ENCODE peak calls at places on chromosomes 3 and 15, in seven cellular contexts. One of them, this sample, is unnamed.
A peak's percentile ranks its signal among the peaks of the same experiment; 100 is the strongest.

GRCh38 chr15:67063689-67064606 is 1.5 kb upstream of the SMAD3 start:
- DNase-seq in fibroblast of lung: peak; percentile 69
- DNase-seq in neural progenitor cell: peak; percentile 79
- DNase-seq in astrocyte: peak; percentile 61
- DNase-seq in Karpas-422: peak; percentile 69
- DNase-seq in H9: peak; percentile 84
- DNase-seq in mesenchymal stem cell: peak; percentile 80
- DNase-seq in this sample: no peak

GRCh38 chr3:158776531-158776930 is 25.3 kb upstream of the MFSD1 start:
- DNase-seq in fibroblast of lung: no peak
- DNase-seq in neural progenitor cell: no peak
- DNase-seq in astrocyte: no peak
- DNase-seq in Karpas-422: no peak
- DNase-seq in H9: no peak
- DNase-seq in mesenchymal stem cell: no peak
- DNase-seq in this sample: no peak

GRCh38 chr3:20225769-20226168 is 39.8 kb upstream of the SGO1 start:
- DNase-seq in fibroblast of lung: peak; percentile 22
- DNase-seq in neural progenitor cell: peak; percentile 75
- DNase-seq in astrocyte: peak; percentile 6
- DNase-seq in Karpas-422: peak; percentile 80
- DNase-seq in H9: no peak
- DNase-seq in mesenchymal stem cell: peak; percentile 8
- DNase-seq in this sample: no peak

GRCh38 chr3:143190101-143190500 is 70.5 kb downstream of the CHST2 start:
- DNase-seq in fibroblast of lung: no peak
- DNase-seq in neural progenitor cell: no peak
- DNase-seq in astrocyte: no peak
- DNase-seq in Karpas-422: no peak
- DNase-seq in H9: no peak
- DNase-seq in mesenchymal stem cell: no peak
- DNase-seq in this sample: no peak

GRCh38 chr15:99507016-99507731 is 58.6 kb upstream of the MEF2A start:
- DNase-seq in fibroblast of lung: peak; percentile 83
- DNase-seq in neural progenitor cell: no peak
- DNase-seq in astrocyte: peak; percentile 78
- DNase-seq in Karpas-422: peak; percentile 83
- DNase-seq in H9: no peak
- DNase-seq in mesenchymal stem cell: no peak
- DNase-seq in this sample: no peak

GRCh38 chr3:12423918-12424634 is 60.2 kb upstream of the TSEN2 start:
- DNase-seq in fibroblast of lung: peak; percentile 78
- DNase-seq in neural progenitor cell: no peak
- DNase-seq in astrocyte: peak; percentile 66
- DNase-seq in Karpas-422: no peak
- DNase-seq in H9: no peak
- DNase-seq in mesenchymal stem cell: peak; percentile 34
- DNase-seq in this sample: no peak

GRCh38 chr15:33009026-33009425 is 185.5 kb downstream of the FMN1 start:
- DNase-seq in fibroblast of lung: no peak
- DNase-seq in neural progenitor cell: no peak
- DNase-seq in astrocyte: no peak
- DNase-seq in Karpas-422: no peak
- DNase-seq in H9: no peak
- DNase-seq in mesenchymal stem cell: no peak
- DNase-seq in this sample: no peak

GRCh38 chr3:5277612-5278236 is 90.2 kb downstream of the EDEM1 start:
- DNase-seq in fibroblast of lung: no peak
- DNase-seq in neural progenitor cell: no peak
- DNase-seq in astrocyte: no peak
- DNase-seq in Karpas-422: no peak
- DNase-seq in H9: no peak
- DNase-seq in mesenchymal stem cell: no peak
- DNase-seq in this sample: no peak

GRCh38 chr3:195395208-195395816 is 47.5 kb downstream of the ACAP2 start:
- DNase-seq in fibroblast of lung: no peak
- DNase-seq in neural progenitor cell: no peak
- DNase-seq in astrocyte: no peak
- DNase-seq in Karpas-422: peak; percentile 68
- DNase-seq in H9: no peak
- DNase-seq in mesenchymal stem cell: no peak
- DNase-seq in this sample: no peak

GRCh38 chr3:9347086-9347485 is 15.8 kb upstream of the THUMPD3 start:
- DNase-seq in fibroblast of lung: peak; percentile 80
- DNase-seq in neural progenitor cell: no peak
- DNase-seq in astrocyte: peak; percentile 70
- DNase-seq in Karpas-422: no peak
- DNase-seq in H9: no peak
- DNase-seq in mesenchymal stem cell: no peak
- DNase-seq in this sample: no peak

GRCh38 chr3:193148678-193149473 is 92.1 kb upstream of the PLAAT1 start:
- DNase-seq in fibroblast of lung: no peak
- DNase-seq in neural progenitor cell: no peak
- DNase-seq in astrocyte: peak; percentile 2
- DNase-seq in Karpas-422: no peak
- DNase-seq in H9: no peak
- DNase-seq in mesenchymal stem cell: no peak
- DNase-seq in this sample: no peak

GRCh38 chr15:26665950-26666921 is 106.6 kb downstream of the GABRB3 start:
- DNase-seq in fibroblast of lung: no peak
- DNase-seq in neural progenitor cell: peak; percentile 51
- DNase-seq in astrocyte: no peak
- DNase-seq in Karpas-422: no peak
- DNase-seq in H9: peak; percentile 79
- DNase-seq in mesenchymal stem cell: no peak
- DNase-seq in this sample: no peak

GRCh38 chr15:75181780-75182179 is 19.9 kb upstream of the C15orf39 start:
- DNase-seq in fibroblast of lung: no peak
- DNase-seq in neural progenitor cell: no peak
- DNase-seq in astrocyte: no peak
- DNase-seq in Karpas-422: no peak
- DNase-seq in H9: no peak
- DNase-seq in mesenchymal stem cell: no peak
- DNase-seq in this sample: no peak

GRCh38 chr3:192655040-192655439 is 72.3 kb downstream of the FGF12 start:
- DNase-seq in fibroblast of lung: no peak
- DNase-seq in neural progenitor cell: no peak
- DNase-seq in astrocyte: no peak
- DNase-seq in Karpas-422: no peak
- DNase-seq in H9: no peak
- DNase-seq in mesenchymal stem cell: no peak
- DNase-seq in this sample: no peak

GRCh38 chr15:90482124-90483011 is 47.4 kb upstream of the CRTC3 start:
- DNase-seq in fibroblast of lung: peak; percentile 48
- DNase-seq in neural progenitor cell: peak; percentile 59
- DNase-seq in astrocyte: peak; percentile 47
- DNase-seq in Karpas-422: peak; percentile 69
- DNase-seq in H9: peak; percentile 41
- DNase-seq in mesenchymal stem cell: peak; percentile 64
- DNase-seq in this sample: no peak

GRCh38 chr15:31471731-31472430 is 145.2 kb downstream of the KLF13 start:
- DNase-seq in fibroblast of lung: peak; percentile 97
- DNase-seq in neural progenitor cell: no peak
- DNase-seq in astrocyte: peak; percentile 97
- DNase-seq in Karpas-422: no peak
- DNase-seq in H9: peak; percentile 5
- DNase-seq in mesenchymal stem cell: peak; percentile 84
- DNase-seq in this sample: no peak

GRCh38 chr3:126187920-126188319 is 7.5 kb upstream of the ALDH1L1 start:
- DNase-seq in fibroblast of lung: no peak
- DNase-seq in neural progenitor cell: no peak
- DNase-seq in astrocyte: no peak
- DNase-seq in Karpas-422: no peak
- DNase-seq in H9: no peak
- DNase-seq in mesenchymal stem cell: no peak
- DNase-seq in this sample: no peak

GRCh38 chr15:71237456-71238188 is 122.4 kb downstream of the THSD4 start:
- DNase-seq in fibroblast of lung: peak; percentile 95
- DNase-seq in neural progenitor cell: no peak
- DNase-seq in astrocyte: peak; percentile 95
- DNase-seq in Karpas-422: no peak
- DNase-seq in H9: no peak
- DNase-seq in mesenchymal stem cell: peak; percentile 93
- DNase-seq in this sample: peak; percentile 86

GRCh38 chr3:14483286-14483685 is 56.9 kb downstream of the GRIP2 start:
- DNase-seq in fibroblast of lung: no peak
- DNase-seq in neural progenitor cell: no peak
- DNase-seq in astrocyte: no peak
- DNase-seq in Karpas-422: no peak
- DNase-seq in H9: no peak
- DNase-seq in mesenchymal stem cell: no peak
- DNase-seq in this sample: no peak

GRCh38 chr15:101121511-101122090 is 130.2 kb downstream of the CHSY1 start:
- DNase-seq in fibroblast of lung: peak; percentile 65
- DNase-seq in neural progenitor cell: peak; percentile 61
- DNase-seq in astrocyte: peak; percentile 53
- DNase-seq in Karpas-422: peak; percentile 52
- DNase-seq in H9: peak; percentile 74
- DNase-seq in mesenchymal stem cell: peak; percentile 77
- DNase-seq in this sample: no peak
- H3K9ac ChIP-seq in fibroblast of lung: peak overlapping the region; percentile 73
- H3K9ac ChIP-seq in neural progenitor cell: no peak overlapping the region
- H3K9ac ChIP-seq in astrocyte: peak overlapping the region; percentile 79
- H3K9ac ChIP-seq in Karpas-422: peak overlapping the region; percentile 15
- H3K9ac ChIP-seq in H9: no peak overlapping the region
- H3K9ac ChIP-seq in mesenchymal stem cell: peak overlapping the region; percentile 86
- H3K9ac ChIP-seq in this sample: peak overlapping the region; percentile 41

GRCh38 chr3:109784852-109785631 is 447.7 kb upstream of the DPPA4 start:
- DNase-seq in fibroblast of lung: no peak
- DNase-seq in neural progenitor cell: no peak
- DNase-seq in astrocyte: no peak
- DNase-seq in Karpas-422: no peak
- DNase-seq in H9: no peak
- DNase-seq in mesenchymal stem cell: no peak
- DNase-seq in this sample: no peak
- H3K9ac ChIP-seq in fibroblast of lung: no peak overlapping the region
- H3K9ac ChIP-seq in neural progenitor cell: no peak overlapping the region
- H3K9ac ChIP-seq in astrocyte: no peak overlapping the region
- H3K9ac ChIP-seq in Karpas-422: no peak overlapping the region
- H3K9ac ChIP-seq in H9: no peak overlapping the region
- H3K9ac ChIP-seq in mesenchymal stem cell: no peak overlapping the region
- H3K9ac ChIP-seq in this sample: no peak overlapping the region

GRCh38 chr15:42157381-42157780 is 945 bp upstream of the PLA2G4F start:
- DNase-seq in fibroblast of lung: no peak
- DNase-seq in neural progenitor cell: no peak
- DNase-seq in astrocyte: no peak
- DNase-seq in Karpas-422: no peak
- DNase-seq in H9: no peak
- DNase-seq in mesenchymal stem cell: no peak
- DNase-seq in this sample: no peak

GRCh38 chr15:42157981-42158765 is 1.7 kb upstream of the PLA2G4F start:
- DNase-seq in fibroblast of lung: peak; percentile 84
- DNase-seq in neural progenitor cell: no peak
- DNase-seq in astrocyte: peak; percentile 80
- DNase-seq in Karpas-422: no peak
- DNase-seq in H9: no peak
- DNase-seq in mesenchymal stem cell: peak; percentile 74
- DNase-seq in this sample: no peak

GRCh38 chr15:42154576-42155355 is 1.7 kb downstream of the PLA2G4F start:
- DNase-seq in fibroblast of lung: no peak
- DNase-seq in neural progenitor cell: no peak
- DNase-seq in astrocyte: no peak
- DNase-seq in Karpas-422: no peak
- DNase-seq in H9: no peak
- DNase-seq in mesenchymal stem cell: no peak
- DNase-seq in this sample: no peak

GRCh38 chr15:42155546-42156265 is 730 bp downstream of the PLA2G4F start:
- DNase-seq in fibroblast of lung: no peak
- DNase-seq in neural progenitor cell: no peak
- DNase-seq in astrocyte: no peak
- DNase-seq in Karpas-422: no peak
- DNase-seq in H9: no peak
- DNase-seq in mesenchymal stem cell: no peak
- DNase-seq in this sample: no peak

GRCh38 chr15:42156266-42156922 is at the start of gene PLA2G4F:
- DNase-seq in fibroblast of lung: no peak
- DNase-seq in neural progenitor cell: no peak
- DNase-seq in astrocyte: no peak
- DNase-seq in Karpas-422: peak; percentile 48
- DNase-seq in H9: peak; percentile 54
- DNase-seq in mesenchymal stem cell: no peak
- DNase-seq in this sample: no peak
- H3K9ac ChIP-seq in fibroblast of lung: no peak within 1 kb of the TSS
- H3K9ac ChIP-seq in neural progenitor cell: no peak within 1 kb of the TSS
- H3K9ac ChIP-seq in astrocyte: no peak within 1 kb of the TSS
- H3K9ac ChIP-seq in Karpas-422: no peak within 1 kb of the TSS
- H3K9ac ChIP-seq in H9: no peak within 1 kb of the TSS
- H3K9ac ChIP-seq in mesenchymal stem cell: no peak within 1 kb of the TSS
- H3K9ac ChIP-seq in this sample: peak within 1 kb of the TSS; percentile 53

GRCh38 chr3:186883686-186884058 is 41.2 kb downstream of the ADIPOQ start:
- DNase-seq in fibroblast of lung: no peak
- DNase-seq in neural progenitor cell: no peak
- DNase-seq in astrocyte: no peak
- DNase-seq in Karpas-422: peak; percentile 11
- DNase-seq in H9: no peak
- DNase-seq in mesenchymal stem cell: peak; percentile 14
- DNase-seq in this sample: no peak

GRCh38 chr3:186882881-186883685 is 40.6 kb downstream of the ADIPOQ start:
- DNase-seq in fibroblast of lung: peak; percentile 86
- DNase-seq in neural progenitor cell: no peak
- DNase-seq in astrocyte: peak; percentile 80
- DNase-seq in Karpas-422: peak; percentile 35
- DNase-seq in H9: no peak
- DNase-seq in mesenchymal stem cell: peak; percentile 85
- DNase-seq in this sample: peak; percentile 84

GRCh38 chr3:186882125-186882524 is 39.6 kb downstream of the ADIPOQ start:
- DNase-seq in fibroblast of lung: no peak
- DNase-seq in neural progenitor cell: no peak
- DNase-seq in astrocyte: no peak
- DNase-seq in Karpas-422: no peak
- DNase-seq in H9: no peak
- DNase-seq in mesenchymal stem cell: no peak
- DNase-seq in this sample: no peak

GRCh38 chr3:186888569-186888968 is 41.8 kb upstream of the ST6GAL1 start:
- DNase-seq in fibroblast of lung: no peak
- DNase-seq in neural progenitor cell: peak; percentile 32
- DNase-seq in astrocyte: no peak
- DNase-seq in Karpas-422: no peak
- DNase-seq in H9: no peak
- DNase-seq in mesenchymal stem cell: no peak
- DNase-seq in this sample: no peak

DNA sequence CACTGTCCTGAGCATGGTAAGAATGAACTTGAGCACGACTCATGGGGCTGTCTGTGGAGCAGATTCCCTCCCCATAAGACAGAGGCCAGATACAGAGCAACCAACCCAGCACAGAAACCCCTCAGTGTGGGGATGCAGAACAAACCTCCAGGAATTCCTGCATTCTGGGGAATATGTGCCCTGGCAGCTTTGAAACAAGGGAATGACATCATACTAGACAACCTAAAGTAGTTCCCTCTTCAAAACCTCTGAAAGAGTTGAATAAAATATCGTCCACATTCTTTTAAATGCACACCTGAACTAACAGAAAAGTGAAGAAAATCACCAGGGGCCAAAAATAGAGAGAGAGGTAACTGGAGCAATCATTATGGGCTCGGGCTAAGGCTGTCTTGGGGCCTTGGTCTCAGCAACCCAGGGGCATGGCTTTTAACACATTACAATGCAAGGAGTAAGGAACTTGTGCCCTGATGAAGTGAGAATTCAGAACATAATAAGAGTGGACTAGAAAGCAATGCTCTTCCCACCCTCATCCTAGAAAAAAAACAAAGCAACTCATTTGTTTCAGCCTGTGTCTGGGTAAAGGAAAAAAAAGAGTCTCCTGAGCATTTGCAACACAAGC is 43.8 kb downstream of the ADIPOQ start:
- DNase-seq in fibroblast of lung: no peak
- DNase-seq in neural progenitor cell: no peak
- DNase-seq in astrocyte: no peak
- DNase-seq in Karpas-422: no peak
- DNase-seq in H9: no peak
- DNase-seq in mesenchymal stem cell: no peak
- DNase-seq in this sample: no peak
- H3K9ac ChIP-seq in fibroblast of lung: no peak overlapping the region
- H3K9ac ChIP-seq in neural progenitor cell: no peak overlapping the region
- H3K9ac ChIP-seq in astrocyte: no peak overlapping the region
- H3K9ac ChIP-seq in Karpas-422: no peak overlapping the region
- H3K9ac ChIP-seq in H9: no peak overlapping the region
- H3K9ac ChIP-seq in mesenchymal stem cell: no peak overlapping the region
- H3K9ac ChIP-seq in this sample: no peak overlapping the region